ENCODE peak calls at places on chromosome 22, in eight cellular contexts. Q is right atrium auricular region, J is astrocyte, R is thoracic aorta, U is HCT116, M is colonic mucosa, L is neural progenitor cell, P is dorsolateral prefrontal cortex. H is an unnamed sample. For H3K27me3, the result is how much of the 10 kb centered on the place peaks cover.

GRCh38 chr22:36467946-36468345 is 13.5 kb downstream of the TXN2 start:
- DNase-seq in J (peak), M (no peak), R (no peak), L (no peak), Q (no peak), U (peak), P (no peak), H (peak)

GRCh38 chr22:45638834-45639746 is 32.5 kb upstream of the ATXN10 start:
- DNase-seq in R (no peak), Q (peak), J (peak), L (no peak), M (peak), U (peak), P (no peak), H (no peak)

GRCh38 chr22:38461414-38462081 is 6.3 kb upstream of the KDELR3 start:
- DNase-seq in M (peak), P (peak), L (peak), J (peak), Q (no peak), R (peak), U (peak), H (peak)

GRCh38 chr22:46072981-46073682 is 77.2 kb upstream of the PPARA start:
- DNase-seq in J (no peak), Q (no peak), M (no peak), U (no peak), P (peak), L (no peak), R (no peak), H (no peak)

GRCh38 chr22:44574581-44575343 is 76.7 kb upstream of the RTL6 start:
- DNase-seq in L (no peak), M (no peak), P (no peak), U (no peak), J (peak), R (no peak), Q (no peak), H (no peak)

GRCh38 chr22:35593885-35594470 is 23.2 kb downstream of the MB start:
- DNase-seq in P (no peak), L (no peak), Q (no peak), M (no peak), R (no peak), J (no peak), U (no peak), H (no peak)

GRCh38 chr22:29157759-29158535 is 47.7 kb upstream of the EMID1 start:
- DNase-seq in Q (no peak), M (no peak), U (peak), P (peak), L (peak), R (no peak), J (no peak), H (no peak)

GRCh38 chr22:26585104-26585790 is 4.7 kb downstream of the TPST2 start:
- DNase-seq in P (no peak), Q (peak), M (no peak), L (no peak), U (no peak), J (peak), R (no peak), H (peak)

GRCh38 chr22:29811377-29811776 is 26.7 kb downstream of the ASCC2 start:
- DNase-seq in Q (no peak), M (peak), L (no peak), J (no peak), P (no peak), U (no peak), R (no peak), H (no peak)

GRCh38 chr22:30861131-30861530 is 107.4 kb downstream of the MORC2 start:
- DNase-seq in J (no peak), M (no peak), R (no peak), U (no peak), Q (no peak), P (no peak), L (no peak), H (no peak)

GRCh38 chr22:44279059-44279340 is 33.8 kb downstream of the SHISAL1 start:
- DNase-seq in Q (no peak), P (no peak), U (no peak), R (no peak), M (no peak), J (no peak), L (no peak), H (no peak)

GRCh38 chr22:45473626-45474237 is 29.0 kb upstream of the FBLN1 start:
- DNase-seq in L (peak), R (no peak), Q (no peak), J (no peak), U (no peak), P (no peak), M (no peak), H (no peak)

GRCh38 chr22:29080061-29080975 is 7.5 kb downstream of the KREMEN1 start:
- DNase-seq in P (no peak), Q (no peak), M (no peak), U (no peak), J (no peak), R (no peak), L (no peak), H (no peak)

GRCh38 chr22:18057568-18058209 is 20.1 kb upstream of the PEX26 start:
- DNase-seq in L (no peak), J (peak), Q (peak), U (peak), P (peak), R (peak), M (peak), H (peak)

GRCh38 chr22:43467571-43467970 is 55.8 kb downstream of the MPPED1 start:
- DNase-seq in M (no peak), P (no peak), Q (no peak), J (no peak), R (no peak), U (no peak), L (no peak), H (no peak)

GRCh38 chr22:39364646-39365405 is 15.0 kb downstream of the SYNGR1 start:
- DNase-seq in P (no peak), Q (no peak), U (no peak), J (no peak), L (no peak), M (no peak), R (no peak), H (no peak)

GRCh38 chr22:35630387-35630793 is 13.3 kb upstream of the MB start:
- DNase-seq in Q (no peak), M (no peak), P (no peak), J (peak), L (peak), U (peak), R (no peak), H (no peak)

DNA sequence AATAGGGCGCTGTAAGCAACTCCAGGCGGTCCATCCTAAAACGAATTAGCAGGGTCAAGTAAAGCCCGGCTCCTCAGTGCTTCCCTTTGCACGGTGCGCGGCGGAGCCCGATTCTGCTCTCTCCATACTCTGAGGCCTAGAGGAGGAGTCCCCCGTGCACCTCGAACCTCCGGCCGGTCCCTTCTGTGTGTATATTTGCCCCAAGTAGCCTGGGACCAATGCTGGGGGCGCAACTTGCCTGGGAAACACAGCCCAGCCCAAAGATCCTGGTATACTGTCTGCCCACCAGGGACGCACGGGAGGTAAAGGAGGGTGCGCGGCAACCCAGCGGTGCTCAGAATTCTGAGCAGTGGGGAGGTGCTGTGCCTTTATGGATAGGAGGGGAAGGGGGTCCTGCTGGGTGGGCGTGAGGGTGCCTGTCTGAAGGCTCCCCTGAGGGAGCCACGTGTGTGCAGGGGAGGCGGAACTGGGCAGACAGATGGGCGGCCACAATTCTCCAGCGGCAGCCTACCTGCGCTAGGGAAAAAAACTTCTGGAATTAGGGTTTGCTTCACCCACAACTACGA is 4.8 kb upstream of the TBX1 start:
- DNase-seq in L (no peak), U (no peak), P (no peak), M (no peak), R (no peak), J (no peak), Q (no peak), H (no peak)
- TF ChIP-seq CTCF in L (no peak), U (no peak), P (no peak), M (no peak), R (no peak), J (no peak), Q (no peak), H (no peak)

GRCh38 chr22:49662681-49663080 is 165.0 kb downstream of the BRD1 start:
- DNase-seq in J (no peak), L (no peak), U (no peak), Q (no peak), P (no peak), M (no peak), R (no peak), H (no peak)
- H3K27me3 ChIP-seq in J (under half), L (under half), U (under half), Q (under half), P (under half), M (under half), R (under half), H (under half)

GRCh38 chr22:22410121-22410520 is 98.4 kb downstream of the ZNF280B start:
- DNase-seq in R (no peak), P (no peak), M (no peak), Q (peak), L (no peak), U (no peak), J (no peak), H (no peak)
- H3K4me3 ChIP-seq in R (no peak), P (no peak), M (no peak), Q (no peak), L (no peak), U (no peak), J (no peak), H (no peak)

DNA sequence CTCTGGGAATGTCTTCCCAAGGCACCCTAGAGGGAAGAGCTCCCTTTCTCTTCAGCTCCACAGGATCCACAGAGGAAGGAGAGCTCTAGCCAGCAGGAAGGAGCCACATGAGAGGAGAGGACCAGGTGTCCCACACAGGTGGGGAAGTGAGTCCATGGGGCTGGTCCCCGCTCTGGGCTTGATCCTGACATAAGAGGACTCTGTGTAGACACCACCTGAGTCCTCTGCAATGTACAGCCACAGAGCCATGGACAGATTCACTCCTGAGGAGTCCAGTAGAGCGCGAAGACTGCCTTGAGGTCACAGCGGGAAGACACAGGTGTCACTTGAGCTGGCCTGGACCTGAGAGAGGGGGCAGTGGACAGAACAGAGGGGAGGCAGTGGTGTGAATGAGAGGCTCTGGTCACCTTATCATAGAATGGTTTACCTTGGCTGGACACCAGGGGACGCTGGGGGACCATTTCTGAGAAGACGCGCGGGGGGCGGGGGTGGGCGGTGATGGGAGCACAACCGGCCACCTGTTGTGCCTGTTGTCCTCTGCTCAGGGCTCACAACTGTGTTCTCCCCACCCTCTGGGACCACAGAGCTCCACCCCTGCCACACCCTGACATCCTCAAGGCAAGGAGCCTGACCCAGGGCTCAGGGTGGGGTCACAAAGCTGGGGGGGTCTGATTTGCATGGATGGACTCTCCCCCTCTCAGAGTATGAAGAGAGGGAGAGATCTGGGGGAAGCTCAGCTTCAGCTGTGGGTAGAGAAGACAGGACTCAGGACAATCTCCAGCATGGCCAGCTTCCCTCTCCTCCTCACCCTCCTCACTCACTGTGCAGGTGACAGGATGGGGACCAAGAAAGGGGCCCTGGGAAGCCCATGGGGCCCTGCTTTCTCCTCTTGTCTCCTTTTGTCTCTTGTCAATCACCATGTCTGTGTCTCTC is 128.2 kb downstream of the ZNF280B start:
- DNase-seq in J (no peak), R (no peak), M (no peak), L (peak), U (no peak), Q (no peak), P (no peak), H (no peak)
- TF ChIP-seq CTCF in J (no peak), R (no peak), M (no peak), L (peak), U (peak), Q (no peak), P (no peak), H (no peak)

GRCh38 chr22:48902983-48903650 is 924.6 kb downstream of the BRD1 start:
- DNase-seq in J (no peak), M (no peak), Q (no peak), P (no peak), R (no peak), U (no peak), L (no peak), H (no peak)

GRCh38 chr22:48907591-48907990 is 920.1 kb downstream of the BRD1 start:
- DNase-seq in U (no peak), L (no peak), M (no peak), P (no peak), R (no peak), J (no peak), Q (no peak), H (no peak)

GRCh38 chr22:48906177-48906835 is 921.4 kb downstream of the BRD1 start:
- DNase-seq in P (no peak), J (no peak), M (no peak), U (no peak), R (no peak), Q (no peak), L (no peak), H (no peak)

GRCh38 chr22:48905206-48905975 is 922.3 kb downstream of the BRD1 start:
- DNase-seq in R (no peak), J (no peak), P (no peak), Q (no peak), M (no peak), U (no peak), L (no peak), H (no peak)

GRCh38 chr22:48908547-48908946 is 919.1 kb downstream of the BRD1 start:
- DNase-seq in R (no peak), L (no peak), M (no peak), Q (no peak), J (no peak), P (no peak), U (no peak), H (no peak)
- H3K27me3 ChIP-seq in R (under half), L (under half), M (under half), Q (under half), J (under half), P (under half), U (under half), H (under half)